ENCODE peak calls at places on chromosomes 7 and 10, in eight cellular contexts. One of them, this sample, is unnamed.

GRCh38 chr7:47218378-47219176 is 363.3 kb downstream of the TNS3 start:
- DNase-seq in endothelial cell: no peak
- DNase-seq in AG08395: peak
- DNase-seq in astrocyte of the spinal cord: no peak
- DNase-seq in GM06990: no peak
- DNase-seq in SJSA1: no peak
- DNase-seq in HFF-Myc: no peak
- DNase-seq in tibial artery: no peak
- DNase-seq in this sample: no peak

GRCh38 chr7:53292341-53292740 is 256.9 kb downstream of the POM121L12 start:
- DNase-seq in astrocyte of the spinal cord: no peak
- DNase-seq in HFF-Myc: no peak
- DNase-seq in endothelial cell: no peak
- DNase-seq in AG08395: no peak
- DNase-seq in SJSA1: no peak
- DNase-seq in tibial artery: no peak
- DNase-seq in GM06990: no peak
- DNase-seq in this sample: no peak

GRCh38 chr7:50531401-50531906 is 33.8 kb downstream of the DDC start:
- DNase-seq in HFF-Myc: no peak
- DNase-seq in GM06990: no peak
- DNase-seq in endothelial cell: no peak
- DNase-seq in SJSA1: no peak
- DNase-seq in astrocyte of the spinal cord: peak
- DNase-seq in AG08395: no peak
- DNase-seq in tibial artery: no peak
- DNase-seq in this sample: no peak

GRCh38 chr10:47410862-47411261 is 26.8 kb upstream of the ZNF488 start:
- DNase-seq in GM06990: no peak
- DNase-seq in tibial artery: peak
- DNase-seq in astrocyte of the spinal cord: no peak
- DNase-seq in SJSA1: no peak
- DNase-seq in endothelial cell: no peak
- DNase-seq in HFF-Myc: no peak
- DNase-seq in AG08395: no peak
- DNase-seq in this sample: no peak

GRCh38 chr7:50347693-50348092 is 43.2 kb downstream of the IKZF1 start:
- DNase-seq in HFF-Myc: no peak
- DNase-seq in endothelial cell: no peak
- DNase-seq in SJSA1: no peak
- DNase-seq in AG08395: no peak
- DNase-seq in tibial artery: no peak
- DNase-seq in astrocyte of the spinal cord: no peak
- DNase-seq in GM06990: no peak
- DNase-seq in this sample: no peak

GRCh38 chr7:139108256-139109187 is 998 bp downstream of the ZC3HAV1 start:
- DNase-seq in SJSA1: peak
- DNase-seq in astrocyte of the spinal cord: peak
- DNase-seq in GM06990: peak
- DNase-seq in tibial artery: peak
- DNase-seq in endothelial cell: peak
- DNase-seq in AG08395: peak
- DNase-seq in HFF-Myc: no peak
- DNase-seq in this sample: peak

GRCh38 chr7:94698275-94698674 is 42.3 kb upstream of the SGCE start:
- DNase-seq in AG08395: peak
- DNase-seq in astrocyte of the spinal cord: peak
- DNase-seq in HFF-Myc: peak
- DNase-seq in endothelial cell: no peak
- DNase-seq in SJSA1: peak
- DNase-seq in tibial artery: no peak
- DNase-seq in GM06990: no peak
- DNase-seq in this sample: peak

GRCh38 chr10:3886666-3887251 is 101.8 kb upstream of the KLF6 start:
- DNase-seq in tibial artery: no peak
- DNase-seq in SJSA1: peak
- DNase-seq in endothelial cell: no peak
- DNase-seq in astrocyte of the spinal cord: peak
- DNase-seq in HFF-Myc: peak
- DNase-seq in GM06990: no peak
- DNase-seq in AG08395: peak
- DNase-seq in this sample: peak

GRCh38 chr7:49635800-49636199 is 137.6 kb upstream of the VWC2 start:
- DNase-seq in HFF-Myc: no peak
- DNase-seq in tibial artery: no peak
- DNase-seq in SJSA1: no peak
- DNase-seq in AG08395: no peak
- DNase-seq in GM06990: no peak
- DNase-seq in endothelial cell: no peak
- DNase-seq in astrocyte of the spinal cord: no peak
- DNase-seq in this sample: no peak

GRCh38 chr10:42754155-42755027 is 28.2 kb upstream of the BMS1 start:
- DNase-seq in astrocyte of the spinal cord: peak
- DNase-seq in endothelial cell: peak
- DNase-seq in AG08395: peak
- DNase-seq in HFF-Myc: no peak
- DNase-seq in GM06990: peak
- DNase-seq in SJSA1: no peak
- DNase-seq in tibial artery: no peak
- DNase-seq in this sample: peak

GRCh38 chr10:11204355-11204879 is 186.7 kb downstream of the CELF2 start:
- DNase-seq in tibial artery: no peak
- DNase-seq in astrocyte of the spinal cord: no peak
- DNase-seq in endothelial cell: no peak
- DNase-seq in HFF-Myc: no peak
- DNase-seq in GM06990: no peak
- DNase-seq in AG08395: no peak
- DNase-seq in SJSA1: no peak
- DNase-seq in this sample: no peak

GRCh38 chr10:19488592-19489280 is 327.5 kb upstream of the PLXDC2 start:
- DNase-seq in GM06990: no peak
- DNase-seq in astrocyte of the spinal cord: peak
- DNase-seq in AG08395: no peak
- DNase-seq in HFF-Myc: no peak
- DNase-seq in SJSA1: no peak
- DNase-seq in tibial artery: peak
- DNase-seq in endothelial cell: peak
- DNase-seq in this sample: peak

GRCh38 chr7:69967152-69967591 is 368.9 kb downstream of the AUTS2 start:
- DNase-seq in tibial artery: peak
- DNase-seq in endothelial cell: peak
- DNase-seq in SJSA1: no peak
- DNase-seq in astrocyte of the spinal cord: no peak
- DNase-seq in HFF-Myc: no peak
- DNase-seq in AG08395: no peak
- DNase-seq in GM06990: no peak
- DNase-seq in this sample: no peak